ENCODE peak calls at places on chromosomes 7 and 10, in ten cellular contexts. One of them, this sample, is unnamed.
A peak's percentile ranks its signal among the peaks of the same experiment; 100 is the strongest.

GRCh38 chr7:108456845-108457540 is 757 bp upstream of the NRCAM start:
- DNase-seq in mesendoderm: peak; percentile 26
- DNase-seq in tibial artery: no peak
- DNase-seq in A673: no peak
- DNase-seq in HCT116: no peak
- DNase-seq in lower lobe of right lung: no peak
- DNase-seq in left lung: no peak
- DNase-seq in mucosa of descending colon: no peak
- DNase-seq in pancreas: no peak
- DNase-seq in kidney: no peak
- DNase-seq in this sample: no peak

GRCh38 chr10:132265878-132266496 is 41.8 kb downstream of the STK32C start:
- DNase-seq in mesendoderm: no peak
- DNase-seq in tibial artery: no peak
- DNase-seq in A673: no peak
- DNase-seq in HCT116: no peak
- DNase-seq in lower lobe of right lung: peak; percentile 27
- DNase-seq in left lung: no peak
- DNase-seq in mucosa of descending colon: no peak
- DNase-seq in pancreas: no peak
- DNase-seq in kidney: no peak
- DNase-seq in this sample: no peak

GRCh38 chr10:114703377-114704125 is 45.5 kb upstream of the ABLIM1 start:
- DNase-seq in mesendoderm: peak; percentile 51
- DNase-seq in tibial artery: no peak
- DNase-seq in A673: peak; percentile 60
- DNase-seq in HCT116: no peak
- DNase-seq in lower lobe of right lung: no peak
- DNase-seq in left lung: no peak
- DNase-seq in mucosa of descending colon: no peak
- DNase-seq in pancreas: no peak
- DNase-seq in kidney: no peak
- DNase-seq in this sample: no peak

GRCh38 chr7:85595639-85596268 is 408.9 kb upstream of the SEMA3D start:
- DNase-seq in mesendoderm: no peak
- DNase-seq in tibial artery: no peak
- DNase-seq in A673: no peak
- DNase-seq in HCT116: no peak
- DNase-seq in lower lobe of right lung: no peak
- DNase-seq in left lung: no peak
- DNase-seq in mucosa of descending colon: no peak
- DNase-seq in pancreas: no peak
- DNase-seq in kidney: no peak
- DNase-seq in this sample: no peak

GRCh38 chr7:130995252-130996081 is 261.5 kb upstream of the KLF14 start:
- DNase-seq in mesendoderm: no peak
- DNase-seq in tibial artery: no peak
- DNase-seq in A673: peak; percentile 22
- DNase-seq in HCT116: peak; percentile 89
- DNase-seq in lower lobe of right lung: no peak
- DNase-seq in left lung: no peak
- DNase-seq in mucosa of descending colon: no peak
- DNase-seq in pancreas: peak; percentile 64
- DNase-seq in kidney: no peak
- DNase-seq in this sample: no peak

GRCh38 chr7:140685407-140686087 is 11.0 kb upstream of the NDUFB2 start:
- DNase-seq in mesendoderm: no peak
- DNase-seq in tibial artery: no peak
- DNase-seq in A673: no peak
- DNase-seq in HCT116: no peak
- DNase-seq in lower lobe of right lung: no peak
- DNase-seq in left lung: no peak
- DNase-seq in mucosa of descending colon: no peak
- DNase-seq in pancreas: no peak
- DNase-seq in kidney: no peak
- DNase-seq in this sample: no peak

GRCh38 chr10:71372882-71373495 is 23.7 kb upstream of the CDH23 start:
- DNase-seq in mesendoderm: peak; percentile 22
- DNase-seq in tibial artery: no peak
- DNase-seq in A673: no peak
- DNase-seq in HCT116: no peak
- DNase-seq in lower lobe of right lung: no peak
- DNase-seq in left lung: peak; percentile 66
- DNase-seq in mucosa of descending colon: no peak
- DNase-seq in pancreas: no peak
- DNase-seq in kidney: no peak
- DNase-seq in this sample: no peak

GRCh38 chr10:72158174-72158573 is 57.6 kb upstream of the ANAPC16 start:
- DNase-seq in mesendoderm: no peak
- DNase-seq in tibial artery: no peak
- DNase-seq in A673: peak; percentile 86
- DNase-seq in HCT116: no peak
- DNase-seq in lower lobe of right lung: no peak
- DNase-seq in left lung: no peak
- DNase-seq in mucosa of descending colon: no peak
- DNase-seq in pancreas: no peak
- DNase-seq in kidney: no peak
- DNase-seq in this sample: no peak

GRCh38 chr10:9229702-9230101 is 1175.2 kb downstream of the GATA3 start:
- DNase-seq in mesendoderm: no peak
- DNase-seq in tibial artery: no peak
- DNase-seq in A673: no peak
- DNase-seq in HCT116: no peak
- DNase-seq in lower lobe of right lung: no peak
- DNase-seq in left lung: no peak
- DNase-seq in mucosa of descending colon: no peak
- DNase-seq in pancreas: no peak
- DNase-seq in kidney: no peak
- DNase-seq in this sample: no peak

GRCh38 chr7:95649546-95649945 is 53.2 kb upstream of the PDK4 start:
- DNase-seq in mesendoderm: no peak
- DNase-seq in tibial artery: no peak
- DNase-seq in A673: no peak
- DNase-seq in HCT116: no peak
- DNase-seq in lower lobe of right lung: no peak
- DNase-seq in left lung: no peak
- DNase-seq in mucosa of descending colon: no peak
- DNase-seq in pancreas: no peak
- DNase-seq in kidney: no peak
- DNase-seq in this sample: no peak

GRCh38 chr7:22150221-22150620 is 204.5 kb upstream of the CDCA7L start:
- DNase-seq in mesendoderm: no peak
- DNase-seq in tibial artery: no peak
- DNase-seq in A673: peak; percentile 55
- DNase-seq in HCT116: no peak
- DNase-seq in lower lobe of right lung: no peak
- DNase-seq in left lung: no peak
- DNase-seq in mucosa of descending colon: no peak
- DNase-seq in pancreas: no peak
- DNase-seq in kidney: no peak
- DNase-seq in this sample: no peak

GRCh38 chr10:15202639-15203038 is 34.1 kb upstream of the NMT2 start:
- DNase-seq in mesendoderm: no peak
- DNase-seq in tibial artery: no peak
- DNase-seq in A673: no peak
- DNase-seq in HCT116: no peak
- DNase-seq in lower lobe of right lung: no peak
- DNase-seq in left lung: no peak
- DNase-seq in mucosa of descending colon: no peak
- DNase-seq in pancreas: no peak
- DNase-seq in kidney: no peak
- DNase-seq in this sample: no peak

DNA sequence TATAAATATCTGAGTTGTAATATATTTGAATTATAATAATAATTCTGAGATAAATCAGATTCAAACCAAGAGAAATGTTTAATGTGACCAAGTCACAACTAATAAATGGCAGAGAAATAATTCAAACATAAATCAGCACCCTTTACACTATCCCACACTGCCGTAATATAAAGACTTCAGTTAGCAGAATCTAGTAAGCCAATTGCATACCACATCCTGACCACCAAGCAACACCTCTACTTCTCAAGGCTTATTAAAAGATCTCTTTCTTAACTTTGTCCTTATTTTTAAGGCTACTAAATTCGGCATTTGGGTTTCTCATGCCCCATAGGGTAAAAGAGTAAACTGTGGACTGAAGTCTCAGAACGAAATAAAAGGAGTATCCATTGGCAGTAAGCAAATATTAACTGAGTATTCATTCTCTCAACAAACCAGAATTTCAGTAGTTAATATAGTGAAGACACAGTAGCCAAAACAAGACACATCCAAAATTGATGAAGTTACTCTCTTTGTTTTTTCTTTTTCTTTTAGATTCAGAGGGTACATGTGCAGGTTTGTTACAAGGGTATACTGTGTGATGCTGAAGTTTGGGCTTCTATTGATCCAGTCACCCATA is 14.8 kb downstream of the ACBD5 start:
- DNase-seq in mesendoderm: no peak
- DNase-seq in tibial artery: no peak
- DNase-seq in A673: no peak
- DNase-seq in HCT116: no peak
- DNase-seq in lower lobe of right lung: no peak
- DNase-seq in left lung: no peak
- DNase-seq in mucosa of descending colon: no peak
- DNase-seq in pancreas: no peak
- DNase-seq in kidney: no peak
- DNase-seq in this sample: no peak
- H3K36me3 ChIP-seq in mesendoderm: no peaks in the 10 kb centered on the region
- H3K36me3 ChIP-seq in tibial artery: peaks cover 12% of the 10 kb centered on the region
- H3K36me3 ChIP-seq in A673: peaks cover 13% of the 10 kb centered on the region
- H3K36me3 ChIP-seq in HCT116: peaks cover 10% of the 10 kb centered on the region
- H3K36me3 ChIP-seq in lower lobe of right lung: peaks cover 62% of the 10 kb centered on the region
- H3K36me3 ChIP-seq in left lung: no peaks in the 10 kb centered on the region
- H3K36me3 ChIP-seq in mucosa of descending colon: peaks cover 4% of the 10 kb centered on the region
- H3K36me3 ChIP-seq in pancreas: no peaks in the 10 kb centered on the region
- H3K36me3 ChIP-seq in kidney: peaks cover 2% of the 10 kb centered on the region
- H3K36me3 ChIP-seq in this sample: peaks cover 22% of the 10 kb centered on the region

GRCh38 chr10:73779539-73780197 is 2.2 kb upstream of the CHCHD1 start:
- DNase-seq in mesendoderm: no peak
- DNase-seq in tibial artery: no peak
- DNase-seq in A673: no peak
- DNase-seq in HCT116: no peak
- DNase-seq in lower lobe of right lung: no peak
- DNase-seq in left lung: no peak
- DNase-seq in mucosa of descending colon: no peak
- DNase-seq in pancreas: no peak
- DNase-seq in kidney: no peak
- DNase-seq in this sample: no peak
- H3K4me3 ChIP-seq in mesendoderm: no peak overlapping the region
- H3K4me3 ChIP-seq in tibial artery: no peak overlapping the region
- H3K4me3 ChIP-seq in A673: no peak overlapping the region
- H3K4me3 ChIP-seq in HCT116: no peak overlapping the region
- H3K4me3 ChIP-seq in lower lobe of right lung: no peak overlapping the region
- H3K4me3 ChIP-seq in left lung: no peak overlapping the region
- H3K4me3 ChIP-seq in mucosa of descending colon: no peak overlapping the region
- H3K4me3 ChIP-seq in pancreas: no peak overlapping the region
- H3K4me3 ChIP-seq in kidney: no peak overlapping the region
- H3K4me3 ChIP-seq in this sample: no peak overlapping the region

GRCh38 chr7:6257602-6258001 is 14.8 kb downstream of the CYTH3 start:
- DNase-seq in mesendoderm: no peak
- DNase-seq in tibial artery: no peak
- DNase-seq in A673: peak; percentile 35
- DNase-seq in HCT116: no peak
- DNase-seq in lower lobe of right lung: no peak
- DNase-seq in left lung: no peak
- DNase-seq in mucosa of descending colon: no peak
- DNase-seq in pancreas: no peak
- DNase-seq in kidney: no peak
- DNase-seq in this sample: no peak
- H3K4me1 ChIP-seq in mesendoderm: peaks cover 10% of the 10 kb centered on the region
- H3K4me1 ChIP-seq in tibial artery: peaks cover 79% of the 10 kb centered on the region
- H3K4me1 ChIP-seq in A673: peaks cover 64% of the 10 kb centered on the region
- H3K4me1 ChIP-seq in HCT116: peaks cover 4% of the 10 kb centered on the region
- H3K4me1 ChIP-seq in lower lobe of right lung: peaks cover 82% of the 10 kb centered on the region
- H3K4me1 ChIP-seq in left lung: peaks cover 36% of the 10 kb centered on the region
- H3K4me1 ChIP-seq in mucosa of descending colon: peaks cover 10% of the 10 kb centered on the region
- H3K4me1 ChIP-seq in pancreas: peaks cover 9% of the 10 kb centered on the region
- H3K4me1 ChIP-seq in kidney: peaks cover 10% of the 10 kb centered on the region
- H3K4me1 ChIP-seq in this sample: no peaks in the 10 kb centered on the region

GRCh38 chr10:3127921-3128320 is 44.7 kb downstream of the PITRM1 start:
- DNase-seq in mesendoderm: no peak
- DNase-seq in tibial artery: no peak
- DNase-seq in A673: no peak
- DNase-seq in HCT116: no peak
- DNase-seq in lower lobe of right lung: no peak
- DNase-seq in left lung: peak; percentile 12
- DNase-seq in mucosa of descending colon: no peak
- DNase-seq in pancreas: no peak
- DNase-seq in kidney: peak; percentile 33
- DNase-seq in this sample: no peak

GRCh38 chr10:3131098-3131497 is 41.5 kb downstream of the PITRM1 start:
- DNase-seq in mesendoderm: no peak
- DNase-seq in tibial artery: no peak
- DNase-seq in A673: no peak
- DNase-seq in HCT116: no peak
- DNase-seq in lower lobe of right lung: no peak
- DNase-seq in left lung: no peak
- DNase-seq in mucosa of descending colon: no peak
- DNase-seq in pancreas: no peak
- DNase-seq in kidney: no peak
- DNase-seq in this sample: no peak

GRCh38 chr10:3128379-3129130 is 44.0 kb downstream of the PITRM1 start:
- DNase-seq in mesendoderm: no peak
- DNase-seq in tibial artery: no peak
- DNase-seq in A673: no peak
- DNase-seq in HCT116: no peak
- DNase-seq in lower lobe of right lung: no peak
- DNase-seq in left lung: peak; percentile 63
- DNase-seq in mucosa of descending colon: no peak
- DNase-seq in pancreas: no peak
- DNase-seq in kidney: peak; percentile 58
- DNase-seq in this sample: no peak

GRCh38 chr10:3132036-3133025 is 40.3 kb downstream of the PITRM1 start:
- DNase-seq in mesendoderm: no peak
- DNase-seq in tibial artery: peak; percentile 10
- DNase-seq in A673: no peak
- DNase-seq in HCT116: no peak
- DNase-seq in lower lobe of right lung: no peak
- DNase-seq in left lung: no peak
- DNase-seq in mucosa of descending colon: no peak
- DNase-seq in pancreas: no peak
- DNase-seq in kidney: peak; percentile 70
- DNase-seq in this sample: no peak

DNA sequence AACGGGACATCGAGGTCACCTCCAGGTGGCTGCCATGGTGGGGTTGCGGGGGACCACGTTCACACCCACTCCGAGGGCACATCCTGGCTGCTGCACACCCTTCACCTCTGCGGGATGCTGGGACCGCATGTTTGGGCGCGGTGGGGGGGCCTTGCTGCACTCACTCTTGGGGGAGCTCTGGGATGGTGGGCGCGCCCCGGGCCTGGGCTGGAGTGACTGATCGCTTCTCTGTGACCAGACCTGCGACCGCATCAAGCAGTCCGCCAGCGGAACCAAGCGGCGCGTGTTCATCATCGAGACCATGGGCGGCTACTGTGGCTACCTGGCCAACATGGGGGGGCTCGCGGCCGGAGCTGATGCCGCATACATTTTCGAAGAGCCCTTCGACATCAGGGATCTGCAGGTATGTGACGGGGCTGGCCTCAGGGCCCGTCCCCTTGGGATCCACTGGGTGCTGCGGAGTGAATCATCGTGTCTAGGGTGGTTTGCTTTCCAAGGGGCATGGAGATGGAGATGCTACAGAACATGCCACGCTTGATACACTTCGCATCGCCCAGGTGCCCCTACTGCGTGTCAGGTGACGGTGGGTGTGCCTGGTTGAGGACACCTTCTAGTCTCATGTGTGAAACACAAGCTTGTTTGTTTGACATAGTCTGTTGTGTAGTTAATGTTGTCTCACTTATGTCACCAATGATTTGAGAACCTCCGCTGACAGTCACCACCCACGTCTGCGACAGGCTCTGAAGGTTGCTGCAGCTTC is 42.8 kb downstream of the PITRM1 start:
- DNase-seq in mesendoderm: no peak
- DNase-seq in tibial artery: no peak
- DNase-seq in A673: no peak
- DNase-seq in HCT116: no peak
- DNase-seq in lower lobe of right lung: no peak
- DNase-seq in left lung: peak; percentile 76
- DNase-seq in mucosa of descending colon: no peak
- DNase-seq in pancreas: no peak
- DNase-seq in kidney: peak; percentile 79
- DNase-seq in this sample: no peak
- H3K36me3 ChIP-seq in mesendoderm: peaks cover 17% of the 10 kb centered on the region
- H3K36me3 ChIP-seq in tibial artery: peaks cover 44% of the 10 kb centered on the region
- H3K36me3 ChIP-seq in A673: peaks cover 79% of the 10 kb centered on the region
- H3K36me3 ChIP-seq in HCT116: peaks cover 44% of the 10 kb centered on the region
- H3K36me3 ChIP-seq in lower lobe of right lung: peaks cover 28% of the 10 kb centered on the region
- H3K36me3 ChIP-seq in left lung: no peaks in the 10 kb centered on the region
- H3K36me3 ChIP-seq in mucosa of descending colon: no peaks in the 10 kb centered on the region
- H3K36me3 ChIP-seq in pancreas: peaks cover 2% of the 10 kb centered on the region
- H3K36me3 ChIP-seq in kidney: peaks cover 6% of the 10 kb centered on the region
- H3K36me3 ChIP-seq in this sample: no peaks in the 10 kb centered on the region

This sample was measured in naive thymus-derived CD4-positive, alpha-beta T cell.